ENCODE peak calls at places on chromosome 3, in eight cellular contexts. X is NT2/D1, P is right lobe of liver, M is A549, N is GM12878, H is upper lobe of left lung, O is stomach, E is H9. G is an unnamed sample.

GRCh38 chr3:129971368-129972052 is 3.0 kb upstream of the TRH start:
- DNase-seq in X (peak; percentile 27), P (peak; percentile 11), M (no peak), N (no peak), H (no peak), O (no peak), E (peak; percentile 69), G (no peak)

GRCh38 chr3:32140943-32141342 is 34.5 kb downstream of the GPD1L start:
- DNase-seq in X (no peak), P (no peak), M (no peak), N (no peak), H (no peak), O (no peak), E (no peak), G (no peak)

GRCh38 chr3:196260784-196261183 is 26.7 kb downstream of the PCYT1A start:
- DNase-seq in X (no peak), P (no peak), M (no peak), N (no peak), H (no peak), O (no peak), E (no peak), G (no peak)

GRCh38 chr3:136682740-136683312 is 69.4 kb downstream of the STAG1 start:
- DNase-seq in X (no peak), P (no peak), M (no peak), N (no peak), H (no peak), O (no peak), E (no peak), G (no peak)

GRCh38 chr3:172626241-172626640 is 84.6 kb downstream of the NCEH1 start:
- DNase-seq in X (no peak), P (no peak), M (no peak), N (no peak), H (no peak), O (no peak), E (no peak), G (no peak)

GRCh38 chr3:25288416-25288815 is 139.6 kb upstream of the RARB start:
- DNase-seq in X (no peak), P (no peak), M (no peak), N (no peak), H (no peak), O (no peak), E (no peak), G (no peak)

GRCh38 chr3:117820900-117821299 is 1111.3 kb downstream of the TUSC7 start:
- DNase-seq in X (no peak), P (no peak), M (no peak), N (no peak), H (no peak), O (no peak), E (no peak), G (no peak)

GRCh38 chr3:171963546-171963945 is 75.8 kb upstream of the FNDC3B start:
- DNase-seq in X (no peak), P (no peak), M (no peak), N (no peak), H (no peak), O (no peak), E (no peak), G (no peak)

GRCh38 chr3:39763390-39763789 is 46.0 kb upstream of the MYRIP start:
- DNase-seq in X (no peak), P (no peak), M (no peak), N (no peak), H (no peak), O (no peak), E (no peak), G (no peak)

GRCh38 chr3:187531831-187532230 is 138.4 kb downstream of the SST start:
- DNase-seq in X (no peak), P (no peak), M (no peak), N (no peak), H (no peak), O (no peak), E (no peak), G (no peak)

GRCh38 chr3:126551066-126551838 is 7.5 kb downstream of the C3orf22 start:
- DNase-seq in X (no peak), P (peak; percentile 35), M (no peak), N (no peak), H (peak; percentile 6), O (peak; percentile 10), E (peak; percentile 20), G (no peak)

GRCh38 chr3:156751461-156752025 is 74.6 kb upstream of the LEKR1 start:
- DNase-seq in X (peak; percentile 87), P (no peak), M (no peak), N (no peak), H (no peak), O (no peak), E (peak; percentile 84), G (no peak)

GRCh38 chr3:155676252-155676981 is 68.5 kb downstream of the PLCH1 start:
- DNase-seq in X (no peak), P (no peak), M (no peak), N (no peak), H (peak; percentile 48), O (peak; percentile 43), E (no peak), G (no peak)

GRCh38 chr3:191523099-191523498 is 62.1 kb downstream of the PYDC2 start:
- DNase-seq in X (no peak), P (no peak), M (no peak), N (no peak), H (no peak), O (no peak), E (no peak), G (no peak)

GRCh38 chr3:71189480-71189879 is 394.0 kb downstream of the FOXP1 start:
- DNase-seq in X (no peak), P (no peak), M (no peak), N (no peak), H (no peak), O (no peak), E (no peak), G (no peak)

GRCh38 chr3:23807161-23808015 is 1.6 kb downstream of the UBE2E1 start:
- DNase-seq in X (no peak), P (no peak), M (no peak), N (no peak), H (peak; percentile 21), O (no peak), E (no peak), G (no peak)

GRCh38 chr3:30632521-30632920 is 26.1 kb downstream of the TGFBR2 start:
- DNase-seq in X (no peak), P (no peak), M (no peak), N (no peak), H (no peak), O (no peak), E (no peak), G (no peak)
- H3K4me1 ChIP-seq in X (no peaks in the 10 kb centered on the region), P (no peaks in the 10 kb centered on the region), M (peaks cover 58% of the 10 kb centered on the region), N (no peaks in the 10 kb centered on the region), H (peaks cover 83% of the 10 kb centered on the region), O (peaks cover 95% of the 10 kb centered on the region), E (peaks cover 7% of the 10 kb centered on the region), G (no peaks in the 10 kb centered on the region)

DNA sequence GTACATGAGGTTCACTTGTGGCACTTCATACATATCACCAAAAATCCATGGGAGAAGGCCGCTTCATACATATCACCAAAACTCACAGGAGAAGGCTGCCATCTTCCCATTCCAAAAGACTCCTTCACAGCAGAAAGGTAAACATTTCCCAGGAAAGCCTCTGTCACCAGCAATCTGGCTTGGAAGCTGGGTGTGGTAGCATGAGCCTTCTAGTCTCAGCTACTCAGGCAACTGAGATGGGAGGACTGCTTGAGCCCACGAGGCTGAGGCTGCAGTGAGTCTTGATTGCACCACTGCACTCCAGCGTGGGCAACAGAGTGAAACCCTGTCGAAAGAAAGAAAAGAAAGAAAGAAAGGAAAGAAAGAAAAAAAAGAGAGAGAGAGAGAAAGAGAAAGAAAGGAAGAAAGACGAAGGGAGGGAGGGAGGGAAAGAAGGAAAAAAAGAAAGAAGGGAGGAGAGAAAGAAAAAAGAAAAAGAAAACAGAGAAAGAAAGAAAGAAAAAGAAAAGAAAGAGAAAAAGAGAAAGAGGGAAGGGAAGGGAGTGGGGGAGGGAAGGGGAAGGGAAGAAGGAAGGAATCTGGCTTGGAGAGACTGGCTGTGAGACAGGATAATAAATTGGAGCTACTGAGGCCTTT is 7.2 kb downstream of the LRIG1 start:
- DNase-seq in X (no peak), P (no peak), M (no peak), N (no peak), H (no peak), O (no peak), E (no peak), G (no peak)
- H3K4me1 ChIP-seq in X (peaks cover 6% of the 10 kb centered on the region), P (no peaks in the 10 kb centered on the region), M (no peaks in the 10 kb centered on the region), N (peaks cover 20% of the 10 kb centered on the region), H (peaks cover 74% of the 10 kb centered on the region), O (peaks cover 96% of the 10 kb centered on the region), E (peaks cover 31% of the 10 kb centered on the region), G (peaks cover 33% of the 10 kb centered on the region)

DNA sequence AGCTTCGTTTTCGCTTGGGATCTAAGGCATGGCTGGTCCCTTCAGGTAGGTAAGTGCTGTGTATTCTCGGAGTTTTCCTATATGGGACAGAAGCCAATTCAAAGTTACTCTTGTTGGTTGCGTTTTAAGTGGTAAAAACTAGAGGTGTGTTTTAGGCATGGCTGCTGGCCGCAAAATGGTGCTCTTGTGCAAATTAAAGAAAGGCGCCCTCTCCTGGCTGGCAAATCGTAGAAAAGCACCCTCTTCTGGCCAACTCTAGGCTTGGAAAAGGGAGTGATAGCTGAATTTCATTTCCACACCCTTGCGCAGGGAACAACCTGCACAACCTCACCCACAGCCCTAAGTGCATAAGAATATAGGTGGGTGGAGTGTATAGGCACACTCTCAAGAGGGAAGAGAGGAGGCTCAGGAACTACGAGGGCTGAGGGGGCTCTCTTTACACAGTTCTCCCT is 23.5 kb downstream of the DRD3 start:
- DNase-seq in X (peak; percentile 62), P (no peak), M (peak; percentile 25), N (no peak), H (no peak), O (no peak), E (peak; percentile 73), G (no peak)
- H3K4me1 ChIP-seq in X (peaks cover 5% of the 10 kb centered on the region), P (no peaks in the 10 kb centered on the region), M (no peaks in the 10 kb centered on the region), N (no peaks in the 10 kb centered on the region), H (peaks cover 5% of the 10 kb centered on the region), O (peaks cover 10% of the 10 kb centered on the region), E (peaks cover 25% of the 10 kb centered on the region), G (no peaks in the 10 kb centered on the region)

GRCh38 chr3:42855219-42855546 is 20.5 kb downstream of the CYP8B1 start:
- DNase-seq in X (no peak), P (no peak), M (no peak), N (no peak), H (no peak), O (no peak), E (no peak), G (no peak)

GRCh38 chr3:42851228-42851834 is 24.3 kb downstream of the CYP8B1 start:
- DNase-seq in X (no peak), P (no peak), M (no peak), N (no peak), H (no peak), O (no peak), E (peak; percentile 9), G (no peak)

GRCh38 chr3:42852443-42852842 is 23.2 kb downstream of the CYP8B1 start:
- DNase-seq in X (no peak), P (peak; percentile 66), M (no peak), N (no peak), H (no peak), O (no peak), E (no peak), G (no peak)

GRCh38 chr3:42853739-42854302 is 21.9 kb downstream of the CYP8B1 start:
- DNase-seq in X (no peak), P (no peak), M (no peak), N (no peak), H (no peak), O (no peak), E (peak; percentile 8), G (no peak)

DNA sequence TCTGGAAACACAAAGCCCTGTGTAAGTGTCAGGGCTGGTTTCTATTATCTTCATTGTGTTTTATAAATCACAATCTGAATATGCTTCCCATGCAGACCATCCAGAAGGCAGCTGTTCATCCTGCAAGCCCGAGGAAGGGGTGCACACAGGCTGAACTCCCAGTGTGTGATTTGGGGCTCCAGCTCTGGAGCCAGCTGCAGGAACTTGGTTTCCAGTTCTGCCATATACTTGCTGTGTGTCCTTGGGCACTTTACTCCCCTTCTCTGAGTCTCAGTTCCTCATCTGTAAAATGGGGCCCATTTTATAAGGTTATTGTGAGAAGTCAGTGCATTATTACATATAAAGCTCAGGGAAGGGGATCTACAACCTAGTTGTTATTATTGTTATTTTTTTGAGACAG is 22.6 kb downstream of the CYP8B1 start:
- DNase-seq in X (no peak), P (no peak), M (no peak), N (no peak), H (no peak), O (no peak), E (no peak), G (no peak)
- H3K4me1 ChIP-seq in X (no peaks in the 10 kb centered on the region), P (no peaks in the 10 kb centered on the region), M (no peaks in the 10 kb centered on the region), N (no peaks in the 10 kb centered on the region), H (no peaks in the 10 kb centered on the region), O (no peaks in the 10 kb centered on the region), E (no peaks in the 10 kb centered on the region), G (no peaks in the 10 kb centered on the region)